ENCODE peak calls at places on chromosomes 13 and 19, in seven cellular contexts. One of them, this sample, is unnamed.

GRCh38 chr13:93729383-93729782 is 502.8 kb downstream of the GPC6 start:
- DNase-seq in BE2C: no peak
- DNase-seq in tibial artery: no peak
- DNase-seq in RWPE1: no peak
- DNase-seq in brain microvascular endothelial cell: no peak
- DNase-seq in astrocyte of the hippocampus: no peak
- DNase-seq in nephron progenitor cell: no peak
- DNase-seq in this sample: no peak

GRCh38 chr19:56124578-56124977 is 3.5 kb upstream of the ZNF787 start:
- DNase-seq in BE2C: no peak
- DNase-seq in tibial artery: no peak
- DNase-seq in RWPE1: no peak
- DNase-seq in brain microvascular endothelial cell: no peak
- DNase-seq in astrocyte of the hippocampus: no peak
- DNase-seq in nephron progenitor cell: no peak
- DNase-seq in this sample: no peak

GRCh38 chr13:102773441-102774209 is at the start of gene TEX30:
- DNase-seq in BE2C: peak; percentile 92
- DNase-seq in tibial artery: peak; percentile 68
- DNase-seq in RWPE1: peak; percentile 79
- DNase-seq in brain microvascular endothelial cell: peak; percentile 62
- DNase-seq in astrocyte of the hippocampus: peak; percentile 96
- DNase-seq in nephron progenitor cell: peak; percentile 85
- DNase-seq in this sample: peak; percentile 91

GRCh38 chr13:47474845-47475244 is 526.2 kb downstream of the SUCLA2 start:
- DNase-seq in BE2C: no peak
- DNase-seq in tibial artery: no peak
- DNase-seq in RWPE1: no peak
- DNase-seq in brain microvascular endothelial cell: no peak
- DNase-seq in astrocyte of the hippocampus: no peak
- DNase-seq in nephron progenitor cell: no peak
- DNase-seq in this sample: no peak

GRCh38 chr13:112781881-112782361 is 92.1 kb downstream of the ATP11A start:
- DNase-seq in BE2C: peak; percentile 70
- DNase-seq in tibial artery: no peak
- DNase-seq in RWPE1: no peak
- DNase-seq in brain microvascular endothelial cell: no peak
- DNase-seq in astrocyte of the hippocampus: peak; percentile 88
- DNase-seq in nephron progenitor cell: no peak
- DNase-seq in this sample: no peak

GRCh38 chr13:63208811-63209210 is 1793.2 kb upstream of the PCDH20 start:
- DNase-seq in BE2C: no peak
- DNase-seq in tibial artery: no peak
- DNase-seq in RWPE1: no peak
- DNase-seq in brain microvascular endothelial cell: peak; percentile 49
- DNase-seq in astrocyte of the hippocampus: peak; percentile 28
- DNase-seq in nephron progenitor cell: no peak
- DNase-seq in this sample: no peak

GRCh38 chr13:20370815-20371421 is 138.8 kb upstream of the GJB6 start:
- DNase-seq in BE2C: no peak
- DNase-seq in tibial artery: no peak
- DNase-seq in RWPE1: no peak
- DNase-seq in brain microvascular endothelial cell: no peak
- DNase-seq in astrocyte of the hippocampus: no peak
- DNase-seq in nephron progenitor cell: no peak
- DNase-seq in this sample: no peak

GRCh38 chr13:49683489-49683888 is 7.8 kb downstream of the EBPL start:
- DNase-seq in BE2C: no peak
- DNase-seq in tibial artery: no peak
- DNase-seq in RWPE1: no peak
- DNase-seq in brain microvascular endothelial cell: no peak
- DNase-seq in astrocyte of the hippocampus: no peak
- DNase-seq in nephron progenitor cell: no peak
- DNase-seq in this sample: no peak

GRCh38 chr19:45953676-45954075 is 20.0 kb downstream of the NOVA2 start:
- DNase-seq in BE2C: no peak
- DNase-seq in tibial artery: no peak
- DNase-seq in RWPE1: no peak
- DNase-seq in brain microvascular endothelial cell: no peak
- DNase-seq in astrocyte of the hippocampus: peak; percentile 57
- DNase-seq in nephron progenitor cell: no peak
- DNase-seq in this sample: no peak

GRCh38 chr19:41189425-41190065 is 3.5 kb upstream of the CYP2S1 start:
- DNase-seq in BE2C: no peak
- DNase-seq in tibial artery: no peak
- DNase-seq in RWPE1: no peak
- DNase-seq in brain microvascular endothelial cell: no peak
- DNase-seq in astrocyte of the hippocampus: no peak
- DNase-seq in nephron progenitor cell: no peak
- DNase-seq in this sample: no peak

GRCh38 chr13:101529419-101529818 is 76.9 kb downstream of the ITGBL1 start:
- DNase-seq in BE2C: no peak
- DNase-seq in tibial artery: peak; percentile 81
- DNase-seq in RWPE1: no peak
- DNase-seq in brain microvascular endothelial cell: peak; percentile 92
- DNase-seq in astrocyte of the hippocampus: peak; percentile 89
- DNase-seq in nephron progenitor cell: no peak
- DNase-seq in this sample: no peak

GRCh38 chr19:32828643-32829344 is 40.8 kb downstream of the SLC7A9 start:
- DNase-seq in BE2C: no peak
- DNase-seq in tibial artery: no peak
- DNase-seq in RWPE1: no peak
- DNase-seq in brain microvascular endothelial cell: no peak
- DNase-seq in astrocyte of the hippocampus: no peak
- DNase-seq in nephron progenitor cell: no peak
- DNase-seq in this sample: no peak

GRCh38 chr13:108283110-108283509 is 13.6 kb downstream of the TNFSF13B start:
- DNase-seq in BE2C: no peak
- DNase-seq in tibial artery: no peak
- DNase-seq in RWPE1: no peak
- DNase-seq in brain microvascular endothelial cell: no peak
- DNase-seq in astrocyte of the hippocampus: peak; percentile 16
- DNase-seq in nephron progenitor cell: no peak
- DNase-seq in this sample: no peak

GRCh38 chr13:80011448-80012212 is 329.3 kb downstream of the SPRY2 start:
- DNase-seq in BE2C: no peak
- DNase-seq in tibial artery: no peak
- DNase-seq in RWPE1: no peak
- DNase-seq in brain microvascular endothelial cell: no peak
- DNase-seq in astrocyte of the hippocampus: no peak
- DNase-seq in nephron progenitor cell: no peak
- DNase-seq in this sample: no peak

GRCh38 chr13:106499905-106500304 is 35.6 kb downstream of the EFNB2 start:
- DNase-seq in BE2C: no peak
- DNase-seq in tibial artery: no peak
- DNase-seq in RWPE1: no peak
- DNase-seq in brain microvascular endothelial cell: peak; percentile 24
- DNase-seq in astrocyte of the hippocampus: peak; percentile 35
- DNase-seq in nephron progenitor cell: no peak
- DNase-seq in this sample: peak; percentile 31

GRCh38 chr13:49098198-49098597 is 121.9 kb upstream of the MLNR start:
- DNase-seq in BE2C: no peak
- DNase-seq in tibial artery: no peak
- DNase-seq in RWPE1: peak; percentile 61
- DNase-seq in brain microvascular endothelial cell: peak; percentile 97
- DNase-seq in astrocyte of the hippocampus: peak; percentile 73
- DNase-seq in nephron progenitor cell: no peak
- DNase-seq in this sample: no peak

GRCh38 chr13:112657850-112658445 is 31.9 kb upstream of the ATP11A start:
- DNase-seq in BE2C: no peak
- DNase-seq in tibial artery: no peak
- DNase-seq in RWPE1: peak; percentile 73
- DNase-seq in brain microvascular endothelial cell: peak; percentile 83
- DNase-seq in astrocyte of the hippocampus: peak; percentile 85
- DNase-seq in nephron progenitor cell: no peak
- DNase-seq in this sample: no peak

GRCh38 chr19:16324384-16325160 is at the start of gene KLF2:
- DNase-seq in BE2C: peak; percentile 80
- DNase-seq in tibial artery: peak; percentile 89
- DNase-seq in RWPE1: peak; percentile 89
- DNase-seq in brain microvascular endothelial cell: peak; percentile 90
- DNase-seq in astrocyte of the hippocampus: peak; percentile 95
- DNase-seq in nephron progenitor cell: peak; percentile 83
- DNase-seq in this sample: peak; percentile 86

GRCh38 chr19:926595-927043 is 784 bp downstream of the ARID3A start:
- DNase-seq in BE2C: no peak
- DNase-seq in tibial artery: peak; percentile 60
- DNase-seq in RWPE1: peak; percentile 39
- DNase-seq in brain microvascular endothelial cell: peak; percentile 28
- DNase-seq in astrocyte of the hippocampus: peak; percentile 59
- DNase-seq in nephron progenitor cell: peak; percentile 47
- DNase-seq in this sample: peak; percentile 83

GRCh38 chr13:109412232-109412935 is 374.0 kb downstream of the IRS2 start:
- DNase-seq in BE2C: peak; percentile 92
- DNase-seq in tibial artery: no peak
- DNase-seq in RWPE1: peak; percentile 12
- DNase-seq in brain microvascular endothelial cell: peak; percentile 70
- DNase-seq in astrocyte of the hippocampus: peak; percentile 79
- DNase-seq in nephron progenitor cell: peak; percentile 72
- DNase-seq in this sample: no peak

GRCh38 chr19:4570423-4570822 is 10.9 kb upstream of the SEMA6B start:
- DNase-seq in BE2C: no peak
- DNase-seq in tibial artery: no peak
- DNase-seq in RWPE1: no peak
- DNase-seq in brain microvascular endothelial cell: no peak
- DNase-seq in astrocyte of the hippocampus: no peak
- DNase-seq in nephron progenitor cell: no peak
- DNase-seq in this sample: no peak

GRCh38 chr13:25281937-25282332 is 5.4 kb downstream of the MTMR6 start:
- DNase-seq in BE2C: no peak
- DNase-seq in tibial artery: no peak
- DNase-seq in RWPE1: no peak
- DNase-seq in brain microvascular endothelial cell: no peak
- DNase-seq in astrocyte of the hippocampus: no peak
- DNase-seq in nephron progenitor cell: no peak
- DNase-seq in this sample: no peak

GRCh38 chr19:33214621-33215020 is 11.0 kb downstream of the SLC7A10 start:
- DNase-seq in BE2C: peak; percentile 47
- DNase-seq in tibial artery: no peak
- DNase-seq in RWPE1: no peak
- DNase-seq in brain microvascular endothelial cell: peak; percentile 24
- DNase-seq in astrocyte of the hippocampus: peak; percentile 55
- DNase-seq in nephron progenitor cell: peak; percentile 41
- DNase-seq in this sample: no peak

GRCh38 chr19:629961-630714 is 3.2 kb downstream of the POLRMT start:
- DNase-seq in BE2C: no peak
- DNase-seq in tibial artery: no peak
- DNase-seq in RWPE1: no peak
- DNase-seq in brain microvascular endothelial cell: no peak
- DNase-seq in astrocyte of the hippocampus: no peak
- DNase-seq in nephron progenitor cell: no peak
- DNase-seq in this sample: no peak

GRCh38 chr19:12052571-12053169 is at the start of gene ZNF878:
- DNase-seq in BE2C: peak; percentile 97
- DNase-seq in tibial artery: peak; percentile 91
- DNase-seq in RWPE1: peak; percentile 88
- DNase-seq in brain microvascular endothelial cell: peak; percentile 81
- DNase-seq in astrocyte of the hippocampus: peak; percentile 96
- DNase-seq in nephron progenitor cell: peak; percentile 94
- DNase-seq in this sample: peak; percentile 75

GRCh38 chr19:40687525-40688016 is 2.9 kb downstream of the NUMBL start:
- DNase-seq in BE2C: no peak
- DNase-seq in tibial artery: peak; percentile 91
- DNase-seq in RWPE1: no peak
- DNase-seq in brain microvascular endothelial cell: peak; percentile 75
- DNase-seq in astrocyte of the hippocampus: no peak
- DNase-seq in nephron progenitor cell: no peak
- DNase-seq in this sample: peak; percentile 68

GRCh38 chr19:13055213-13056051 is 47.2 kb downstream of the LYL1 start:
- DNase-seq in BE2C: peak; percentile 69
- DNase-seq in tibial artery: peak; percentile 86
- DNase-seq in RWPE1: peak; percentile 69
- DNase-seq in brain microvascular endothelial cell: peak; percentile 70
- DNase-seq in astrocyte of the hippocampus: peak; percentile 98
- DNase-seq in nephron progenitor cell: peak; percentile 53
- DNase-seq in this sample: no peak

GRCh38 chr13:41017153-41017552 is 2.0 kb downstream of the ELF1 start:
- DNase-seq in BE2C: no peak
- DNase-seq in tibial artery: peak; percentile 34
- DNase-seq in RWPE1: no peak
- DNase-seq in brain microvascular endothelial cell: no peak
- DNase-seq in astrocyte of the hippocampus: no peak
- DNase-seq in nephron progenitor cell: no peak
- DNase-seq in this sample: no peak

GRCh38 chr19:51365211-51366049 is 758 bp downstream of the ETFB start:
- DNase-seq in BE2C: peak; percentile 38
- DNase-seq in tibial artery: peak; percentile 40
- DNase-seq in RWPE1: no peak
- DNase-seq in brain microvascular endothelial cell: peak; percentile 29
- DNase-seq in astrocyte of the hippocampus: peak; percentile 53
- DNase-seq in nephron progenitor cell: no peak
- DNase-seq in this sample: no peak

GRCh38 chr13:113337976-113338375 is 26.0 kb downstream of the GRTP1 start:
- DNase-seq in BE2C: no peak
- DNase-seq in tibial artery: no peak
- DNase-seq in RWPE1: no peak
- DNase-seq in brain microvascular endothelial cell: no peak
- DNase-seq in astrocyte of the hippocampus: no peak
- DNase-seq in nephron progenitor cell: no peak
- DNase-seq in this sample: no peak

GRCh38 chr19:45667620-45668341 is at the start of gene GIPR:
- DNase-seq in BE2C: peak; percentile 55
- DNase-seq in tibial artery: no peak
- DNase-seq in RWPE1: peak; percentile 26
- DNase-seq in brain microvascular endothelial cell: peak; percentile 25
- DNase-seq in astrocyte of the hippocampus: peak; percentile 24
- DNase-seq in nephron progenitor cell: peak; percentile 77
- DNase-seq in this sample: peak; percentile 67

GRCh38 chr19:17872251-17873001 is 681 bp downstream of the SLC5A5 start:
- DNase-seq in BE2C: no peak
- DNase-seq in tibial artery: no peak
- DNase-seq in RWPE1: no peak
- DNase-seq in brain microvascular endothelial cell: no peak
- DNase-seq in astrocyte of the hippocampus: no peak
- DNase-seq in nephron progenitor cell: no peak
- DNase-seq in this sample: no peak

GRCh38 chr19:50980203-50980602 is 3.5 kb downstream of the KLK7 start:
- DNase-seq in BE2C: no peak
- DNase-seq in tibial artery: no peak
- DNase-seq in RWPE1: no peak
- DNase-seq in brain microvascular endothelial cell: no peak
- DNase-seq in astrocyte of the hippocampus: no peak
- DNase-seq in nephron progenitor cell: peak; percentile 20
- DNase-seq in this sample: no peak

This sample was measured in germinal center.